ENCODE peak calls at places on chromosome 7, in ten cellular contexts. One of them, this sample, is unnamed.
A peak's percentile ranks its signal among the peaks of the same experiment; 100 is the strongest.

GRCh38 chr7:95509199-95509598 is 23.5 kb downstream of the ASB4 start:
- DNase-seq in tibial artery: no peak
- DNase-seq in prostate gland: no peak
- DNase-seq in IMR-90: peak; percentile 18
- DNase-seq in psoas muscle: no peak
- DNase-seq in uterus: no peak
- DNase-seq in hepatocyte: peak; percentile 69
- DNase-seq in transverse colon: no peak
- DNase-seq in adrenal gland: peak; percentile 80
- DNase-seq in fibroblast of lung: peak; percentile 80
- DNase-seq in this sample: no peak

GRCh38 chr7:124460053-124460445 is 305.5 kb downstream of the GPR37 start:
- DNase-seq in psoas muscle: no peak
- DNase-seq in hepatocyte: no peak
- DNase-seq in fibroblast of lung: no peak
- DNase-seq in transverse colon: no peak
- DNase-seq in IMR-90: peak; percentile 6
- DNase-seq in tibial artery: no peak
- DNase-seq in prostate gland: no peak
- DNase-seq in adrenal gland: no peak
- DNase-seq in uterus: no peak
- DNase-seq in this sample: no peak

GRCh38 chr7:156539999-156540398 is 100.6 kb upstream of the RNF32 start:
- DNase-seq in fibroblast of lung: no peak
- DNase-seq in IMR-90: no peak
- DNase-seq in psoas muscle: no peak
- DNase-seq in tibial artery: no peak
- DNase-seq in adrenal gland: no peak
- DNase-seq in transverse colon: no peak
- DNase-seq in uterus: no peak
- DNase-seq in prostate gland: no peak
- DNase-seq in hepatocyte: no peak
- DNase-seq in this sample: no peak

GRCh38 chr7:134932707-134933370 is 53.5 kb upstream of the AGBL3 start:
- DNase-seq in transverse colon: peak; percentile 23
- DNase-seq in adrenal gland: peak; percentile 18
- DNase-seq in IMR-90: peak; percentile 37
- DNase-seq in fibroblast of lung: peak; percentile 98
- DNase-seq in uterus: peak; percentile 30
- DNase-seq in tibial artery: peak; percentile 91
- DNase-seq in psoas muscle: no peak
- DNase-seq in hepatocyte: no peak
- DNase-seq in prostate gland: no peak
- DNase-seq in this sample: no peak

GRCh38 chr7:91351374-91351773 is 87.1 kb downstream of the FZD1 start:
- DNase-seq in tibial artery: no peak
- DNase-seq in transverse colon: no peak
- DNase-seq in adrenal gland: no peak
- DNase-seq in hepatocyte: no peak
- DNase-seq in psoas muscle: no peak
- DNase-seq in IMR-90: peak; percentile 54
- DNase-seq in uterus: no peak
- DNase-seq in fibroblast of lung: peak; percentile 87
- DNase-seq in prostate gland: no peak
- DNase-seq in this sample: peak; percentile 32

GRCh38 chr7:147014596-147014995 is 898.0 kb downstream of the CNTNAP2 start:
- DNase-seq in hepatocyte: no peak
- DNase-seq in prostate gland: no peak
- DNase-seq in fibroblast of lung: no peak
- DNase-seq in tibial artery: no peak
- DNase-seq in transverse colon: no peak
- DNase-seq in IMR-90: no peak
- DNase-seq in adrenal gland: no peak
- DNase-seq in psoas muscle: no peak
- DNase-seq in uterus: no peak
- DNase-seq in this sample: no peak

GRCh38 chr7:110786576-110786975 is 304.4 kb upstream of the LRRN3 start:
- DNase-seq in adrenal gland: no peak
- DNase-seq in IMR-90: no peak
- DNase-seq in hepatocyte: no peak
- DNase-seq in tibial artery: no peak
- DNase-seq in uterus: no peak
- DNase-seq in transverse colon: no peak
- DNase-seq in fibroblast of lung: no peak
- DNase-seq in prostate gland: no peak
- DNase-seq in psoas muscle: no peak
- DNase-seq in this sample: no peak

GRCh38 chr7:16975712-16976111 is 93.9 kb upstream of the AGR3 start:
- DNase-seq in psoas muscle: no peak
- DNase-seq in transverse colon: no peak
- DNase-seq in tibial artery: no peak
- DNase-seq in uterus: no peak
- DNase-seq in prostate gland: no peak
- DNase-seq in hepatocyte: no peak
- DNase-seq in fibroblast of lung: no peak
- DNase-seq in IMR-90: no peak
- DNase-seq in adrenal gland: no peak
- DNase-seq in this sample: no peak

GRCh38 chr7:133560900-133561299 is 308.0 kb downstream of the EXOC4 start:
- DNase-seq in uterus: no peak
- DNase-seq in tibial artery: no peak
- DNase-seq in hepatocyte: no peak
- DNase-seq in IMR-90: no peak
- DNase-seq in fibroblast of lung: no peak
- DNase-seq in prostate gland: no peak
- DNase-seq in transverse colon: no peak
- DNase-seq in psoas muscle: no peak
- DNase-seq in adrenal gland: peak; percentile 28
- DNase-seq in this sample: no peak

GRCh38 chr7:46360811-46361210 is 439.7 kb upstream of the IGFBP3 start:
- DNase-seq in fibroblast of lung: no peak
- DNase-seq in tibial artery: no peak
- DNase-seq in uterus: no peak
- DNase-seq in IMR-90: no peak
- DNase-seq in adrenal gland: no peak
- DNase-seq in prostate gland: no peak
- DNase-seq in psoas muscle: no peak
- DNase-seq in transverse colon: no peak
- DNase-seq in hepatocyte: no peak
- DNase-seq in this sample: no peak
- TF ChIP-seq CTCF in fibroblast of lung: no peak
- TF ChIP-seq CTCF in tibial artery: no peak
- TF ChIP-seq CTCF in uterus: no peak
- TF ChIP-seq CTCF in IMR-90: no peak
- TF ChIP-seq CTCF in adrenal gland: no peak
- TF ChIP-seq CTCF in prostate gland: no peak
- TF ChIP-seq CTCF in psoas muscle: no peak
- TF ChIP-seq CTCF in transverse colon: no peak
- TF ChIP-seq CTCF in hepatocyte: no peak
- TF ChIP-seq CTCF in this sample: no peak

GRCh38 chr7:137074386-137075030 is 206.1 kb downstream of the CHRM2 start:
- DNase-seq in adrenal gland: no peak
- DNase-seq in IMR-90: peak; percentile 87
- DNase-seq in tibial artery: no peak
- DNase-seq in fibroblast of lung: peak; percentile 83
- DNase-seq in uterus: no peak
- DNase-seq in hepatocyte: no peak
- DNase-seq in psoas muscle: no peak
- DNase-seq in transverse colon: no peak
- DNase-seq in prostate gland: no peak
- DNase-seq in this sample: no peak

GRCh38 chr7:137081694-137082093 is 213.2 kb downstream of the CHRM2 start:
- DNase-seq in IMR-90: peak; percentile 98
- DNase-seq in hepatocyte: peak; percentile 23
- DNase-seq in uterus: peak; percentile 57
- DNase-seq in prostate gland: no peak
- DNase-seq in tibial artery: peak; percentile 74
- DNase-seq in fibroblast of lung: peak; percentile 99
- DNase-seq in adrenal gland: peak; percentile 79
- DNase-seq in transverse colon: peak; percentile 37
- DNase-seq in psoas muscle: peak; percentile 74
- DNase-seq in this sample: no peak

GRCh38 chr7:137081276-137081675 is 212.8 kb downstream of the CHRM2 start:
- DNase-seq in transverse colon: no peak
- DNase-seq in hepatocyte: no peak
- DNase-seq in fibroblast of lung: no peak
- DNase-seq in psoas muscle: no peak
- DNase-seq in tibial artery: no peak
- DNase-seq in IMR-90: peak; percentile 76
- DNase-seq in uterus: no peak
- DNase-seq in prostate gland: no peak
- DNase-seq in adrenal gland: no peak
- DNase-seq in this sample: no peak

GRCh38 chr7:137080516-137081203 is 212.2 kb downstream of the CHRM2 start:
- DNase-seq in hepatocyte: no peak
- DNase-seq in fibroblast of lung: peak; percentile 59
- DNase-seq in uterus: no peak
- DNase-seq in IMR-90: peak; percentile 49
- DNase-seq in adrenal gland: no peak
- DNase-seq in psoas muscle: no peak
- DNase-seq in transverse colon: no peak
- DNase-seq in tibial artery: no peak
- DNase-seq in prostate gland: no peak
- DNase-seq in this sample: no peak

GRCh38 chr7:137078781-137079180 is 210.3 kb downstream of the CHRM2 start:
- DNase-seq in IMR-90: no peak
- DNase-seq in hepatocyte: no peak
- DNase-seq in transverse colon: no peak
- DNase-seq in tibial artery: no peak
- DNase-seq in psoas muscle: no peak
- DNase-seq in adrenal gland: no peak
- DNase-seq in prostate gland: no peak
- DNase-seq in uterus: no peak
- DNase-seq in fibroblast of lung: no peak
- DNase-seq in this sample: peak; percentile 24
- H3K27me3 ChIP-seq in IMR-90: no peaks in the 10 kb centered on the region
- H3K27me3 ChIP-seq in hepatocyte: no peaks in the 10 kb centered on the region
- H3K27me3 ChIP-seq in transverse colon: no peaks in the 10 kb centered on the region
- H3K27me3 ChIP-seq in tibial artery: no peaks in the 10 kb centered on the region
- H3K27me3 ChIP-seq in psoas muscle: no peaks in the 10 kb centered on the region
- H3K27me3 ChIP-seq in adrenal gland: no peaks in the 10 kb centered on the region
- H3K27me3 ChIP-seq in prostate gland: no peaks in the 10 kb centered on the region
- H3K27me3 ChIP-seq in uterus: no peaks in the 10 kb centered on the region
- H3K27me3 ChIP-seq in fibroblast of lung: no peaks in the 10 kb centered on the region
- H3K27me3 ChIP-seq in this sample: no peaks in the 10 kb centered on the region

GRCh38 chr7:141550694-141551079 is 523 bp upstream of the AGK start:
- DNase-seq in tibial artery: no peak
- DNase-seq in fibroblast of lung: no peak
- DNase-seq in IMR-90: no peak
- DNase-seq in transverse colon: no peak
- DNase-seq in prostate gland: no peak
- DNase-seq in adrenal gland: peak; percentile 2
- DNase-seq in psoas muscle: no peak
- DNase-seq in hepatocyte: peak; percentile 6
- DNase-seq in uterus: peak; percentile 32
- DNase-seq in this sample: peak; percentile 12

GRCh38 chr7:141541375-141541774 is 9.8 kb upstream of the AGK start:
- DNase-seq in prostate gland: no peak
- DNase-seq in fibroblast of lung: no peak
- DNase-seq in uterus: no peak
- DNase-seq in psoas muscle: no peak
- DNase-seq in adrenal gland: no peak
- DNase-seq in transverse colon: no peak
- DNase-seq in tibial artery: no peak
- DNase-seq in hepatocyte: no peak
- DNase-seq in IMR-90: no peak
- DNase-seq in this sample: no peak

GRCh38 chr7:141549582-141549981 is 1.6 kb upstream of the AGK start:
- DNase-seq in psoas muscle: no peak
- DNase-seq in adrenal gland: no peak
- DNase-seq in hepatocyte: no peak
- DNase-seq in transverse colon: no peak
- DNase-seq in IMR-90: no peak
- DNase-seq in prostate gland: no peak
- DNase-seq in uterus: no peak
- DNase-seq in fibroblast of lung: no peak
- DNase-seq in tibial artery: no peak
- DNase-seq in this sample: no peak

GRCh38 chr7:141544831-141545230 is 6.4 kb upstream of the AGK start:
- DNase-seq in adrenal gland: no peak
- DNase-seq in tibial artery: no peak
- DNase-seq in psoas muscle: no peak
- DNase-seq in prostate gland: no peak
- DNase-seq in fibroblast of lung: no peak
- DNase-seq in hepatocyte: no peak
- DNase-seq in transverse colon: no peak
- DNase-seq in IMR-90: no peak
- DNase-seq in uterus: no peak
- DNase-seq in this sample: no peak
- H3K4me1 ChIP-seq in adrenal gland: no peaks in the 10 kb centered on the region
- H3K4me1 ChIP-seq in tibial artery: no peaks in the 10 kb centered on the region
- H3K4me1 ChIP-seq in psoas muscle: no peaks in the 10 kb centered on the region
- H3K4me1 ChIP-seq in prostate gland: no peaks in the 10 kb centered on the region
- H3K4me1 ChIP-seq in fibroblast of lung: no peaks in the 10 kb centered on the region
- H3K4me1 ChIP-seq in hepatocyte: no peaks in the 10 kb centered on the region
- H3K4me1 ChIP-seq in transverse colon: no peaks in the 10 kb centered on the region
- H3K4me1 ChIP-seq in IMR-90: no peaks in the 10 kb centered on the region
- H3K4me1 ChIP-seq in uterus: no peaks in the 10 kb centered on the region
- H3K4me1 ChIP-seq in this sample: no peaks in the 10 kb centered on the region

DNA sequence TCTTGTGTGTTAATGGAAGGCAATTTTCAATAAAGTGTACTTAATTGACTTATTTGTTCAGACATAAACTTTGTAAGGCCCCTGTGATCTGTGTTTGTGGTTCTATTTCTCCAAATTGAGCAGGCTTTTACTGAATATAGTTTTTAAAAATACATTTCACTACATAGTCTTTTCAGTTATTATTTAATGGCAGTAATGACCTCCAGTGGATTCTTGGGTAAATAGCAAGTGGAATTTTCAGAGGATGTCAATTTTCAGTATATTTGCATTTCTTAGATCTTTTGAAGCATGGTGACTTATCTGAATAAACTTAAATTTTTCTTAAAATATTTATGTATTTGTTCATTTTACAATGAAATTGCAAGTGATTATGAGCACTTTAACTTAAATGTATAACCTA is 203.1 kb upstream of the PCLO start:
- DNase-seq in transverse colon: no peak
- DNase-seq in psoas muscle: no peak
- DNase-seq in IMR-90: no peak
- DNase-seq in adrenal gland: no peak
- DNase-seq in uterus: no peak
- DNase-seq in fibroblast of lung: no peak
- DNase-seq in prostate gland: no peak
- DNase-seq in tibial artery: no peak
- DNase-seq in hepatocyte: no peak
- DNase-seq in this sample: no peak
- TF ChIP-seq CTCF in transverse colon: no peak
- TF ChIP-seq CTCF in psoas muscle: no peak
- TF ChIP-seq CTCF in IMR-90: peak; percentile 20
- TF ChIP-seq CTCF in adrenal gland: no peak
- TF ChIP-seq CTCF in uterus: no peak
- TF ChIP-seq CTCF in fibroblast of lung: no peak
- TF ChIP-seq CTCF in prostate gland: no peak
- TF ChIP-seq CTCF in tibial artery: no peak
- TF ChIP-seq CTCF in hepatocyte: peak; percentile 39
- TF ChIP-seq CTCF in this sample: peak; percentile 54

This sample was measured in foreskin keratinocyte.